ENCODE peak calls at places on chromosomes 1 and 21, in four cellular contexts. D is psoas muscle, H is thoracic aorta, G is heart left ventricle. L is an unnamed sample. For H3K4me1, the result is how much of the 10 kb centered on the place peaks cover.

GRCh38 chr1:245690946-245691456 is 536.2 kb downstream of the KIF26B start:
- DNase-seq in D (no peak), H (no peak), G (no peak), L (no peak)

GRCh38 chr1:234118911-234119310 is 214.4 kb downstream of the SLC35F3 start:
- DNase-seq in D (no peak), H (no peak), G (no peak), L (no peak)

GRCh38 chr1:63698001-63698838 is 75.6 kb upstream of the ROR1 start:
- DNase-seq in D (no peak), H (peak), G (peak), L (peak)

GRCh38 chr1:44862829-44863406 is 19.9 kb upstream of the PTCH2 start:
- DNase-seq in D (no peak), H (no peak), G (no peak), L (no peak)

GRCh38 chr1:220013497-220013896 is 32.8 kb downstream of the EPRS1 start:
- DNase-seq in D (no peak), H (no peak), G (no peak), L (no peak)

GRCh38 chr1:91916046-91916445 is 30.1 kb upstream of the TGFBR3 start:
- DNase-seq in D (no peak), H (no peak), G (no peak), L (no peak)

GRCh38 chr1:36628804-36629203 is 146.1 kb upstream of the CSF3R start:
- DNase-seq in D (no peak), H (no peak), G (no peak), L (no peak)

GRCh38 chr1:156121441-156121840 is 6.9 kb downstream of the LMNA start:
- DNase-seq in D (no peak), H (no peak), G (no peak), L (no peak)

GRCh38 chr1:17569200-17570139 is 30.0 kb downstream of the ARHGEF10L start:
- DNase-seq in D (peak), H (peak), G (peak), L (peak)

GRCh38 chr1:1424623-1425229 is 3.6 kb upstream of the ANKRD65 start:
- DNase-seq in D (no peak), H (no peak), G (peak), L (peak)

GRCh38 chr1:3684031-3684430 is 31.7 kb downstream of the TP73 start:
- DNase-seq in D (no peak), H (no peak), G (no peak), L (peak)

GRCh38 chr1:185869590-185869989 is 135.4 kb downstream of the HMCN1 start:
- DNase-seq in D (no peak), H (no peak), G (no peak), L (no peak)

GRCh38 chr1:221166559-221167318 is 287.5 kb downstream of the HLX start:
- DNase-seq in D (no peak), H (no peak), G (peak), L (no peak)

GRCh38 chr1:11731719-11732283 is 4.1 kb upstream of the AGTRAP start:
- DNase-seq in D (peak), H (no peak), G (peak), L (peak)

GRCh38 chr1:233113009-233113712 is 162.8 kb downstream of the NTPCR start:
- DNase-seq in D (peak), H (peak), G (peak), L (peak)

GRCh38 chr1:183019860-183020259 is 3.4 kb upstream of the LAMC1 start:
- DNase-seq in D (no peak), H (no peak), G (no peak), L (no peak)

GRCh38 chr1:160405331-160405877 is 5.0 kb downstream of the VANGL2 start:
- DNase-seq in D (no peak), H (no peak), G (no peak), L (no peak)

GRCh38 chr1:58881471-58881994 is 97.7 kb upstream of the JUN start:
- DNase-seq in D (peak), H (peak), G (no peak), L (peak)

GRCh38 chr1:155652951-155653350 is 35.6 kb downstream of the YY1AP1 start:
- DNase-seq in D (no peak), H (no peak), G (no peak), L (no peak)

GRCh38 chr1:67300561-67300960 is 7.1 kb upstream of the IL12RB2 start:
- DNase-seq in D (no peak), H (no peak), G (no peak), L (no peak)

GRCh38 chr1:65020774-65021173 is 54.4 kb upstream of the JAK1 start:
- DNase-seq in D (no peak), H (no peak), G (no peak), L (no peak)

GRCh38 chr1:1081311-1082238 is 7.5 kb upstream of the RNF223 start:
- DNase-seq in D (peak), H (no peak), G (peak), L (peak)

GRCh38 chr1:156676450-156676819 is 772 bp downstream of the NES start:
- DNase-seq in D (no peak), H (no peak), G (no peak), L (no peak)

GRCh38 chr1:39130297-39130696 is 74.2 kb upstream of the MACF1 start:
- DNase-seq in D (no peak), H (no peak), G (no peak), L (no peak)

GRCh38 chr21:29829514-29830255 is 110.1 kb downstream of the GRIK1 start:
- DNase-seq in D (no peak), H (no peak), G (no peak), L (no peak)

GRCh38 chr1:205630241-205630640 is 1.6 kb downstream of the ELK4 start:
- DNase-seq in D (no peak), H (no peak), G (no peak), L (no peak)

GRCh38 chr21:31729622-31730343 is 2.1 kb downstream of the SCAF4 start:
- DNase-seq in D (no peak), H (no peak), G (no peak), L (no peak)
- H3K4me1 ChIP-seq in D (under half), H (under half), G (under half), L (under half)

GRCh38 chr1:108661030-108661609 is at the start of gene HENMT1:
- DNase-seq in D (peak), H (no peak), G (peak), L (peak)
- H3K4me3 ChIP-seq in D (peak), H (peak), G (peak), L (peak)

GRCh38 chr1:51660570-51660969 is 43.7 kb downstream of the OSBPL9 start:
- DNase-seq in D (no peak), H (no peak), G (no peak), L (no peak)
- H3K4me1 ChIP-seq in D (half or more), H (half or more), G (half or more), L (under half)

GRCh38 chr21:26124896-26125295 is 45.7 kb downstream of the APP start:
- DNase-seq in D (no peak), H (no peak), G (no peak), L (no peak)

GRCh38 chr21:26126168-26126553 is 44.4 kb downstream of the APP start:
- DNase-seq in D (no peak), H (no peak), G (no peak), L (no peak)

GRCh38 chr21:26125433-26126167 is 45.0 kb downstream of the APP start:
- DNase-seq in D (no peak), H (no peak), G (no peak), L (no peak)

GRCh38 chr21:26123012-26123411 is 47.6 kb downstream of the APP start:
- DNase-seq in D (no peak), H (no peak), G (no peak), L (no peak)

GRCh38 chr21:26124421-26124833 is 46.1 kb downstream of the APP start:
- DNase-seq in D (no peak), H (no peak), G (no peak), L (no peak)
- H3K4me3 ChIP-seq in D (no peak), H (peak), G (peak), L (peak)

GRCh38 chr1:239943761-239944160 is 147.9 kb upstream of the FMN2 start:
- DNase-seq in D (no peak), H (no peak), G (no peak), L (no peak)
- H3K4me1 ChIP-seq in D (under half), H (under half), G (under half), L (under half)

GRCh38 chr21:16460936-16461335 is 731.2 kb downstream of the USP25 start:
- DNase-seq in D (no peak), H (no peak), G (no peak), L (no peak)

GRCh38 chr21:16454371-16454770 is 724.6 kb downstream of the USP25 start:
- DNase-seq in D (no peak), H (no peak), G (no peak), L (no peak)

GRCh38 chr21:16455978-16456377 is 726.2 kb downstream of the USP25 start:
- DNase-seq in D (no peak), H (no peak), G (no peak), L (peak)

GRCh38 chr21:16455526-16455925 is 725.7 kb downstream of the USP25 start:
- DNase-seq in D (no peak), H (no peak), G (no peak), L (no peak)

GRCh38 chr21:16457498-16457897 is 727.7 kb downstream of the USP25 start:
- DNase-seq in D (no peak), H (no peak), G (no peak), L (no peak)
- H3K4me3 ChIP-seq in D (peak), H (no peak), G (peak), L (peak)

DNA sequence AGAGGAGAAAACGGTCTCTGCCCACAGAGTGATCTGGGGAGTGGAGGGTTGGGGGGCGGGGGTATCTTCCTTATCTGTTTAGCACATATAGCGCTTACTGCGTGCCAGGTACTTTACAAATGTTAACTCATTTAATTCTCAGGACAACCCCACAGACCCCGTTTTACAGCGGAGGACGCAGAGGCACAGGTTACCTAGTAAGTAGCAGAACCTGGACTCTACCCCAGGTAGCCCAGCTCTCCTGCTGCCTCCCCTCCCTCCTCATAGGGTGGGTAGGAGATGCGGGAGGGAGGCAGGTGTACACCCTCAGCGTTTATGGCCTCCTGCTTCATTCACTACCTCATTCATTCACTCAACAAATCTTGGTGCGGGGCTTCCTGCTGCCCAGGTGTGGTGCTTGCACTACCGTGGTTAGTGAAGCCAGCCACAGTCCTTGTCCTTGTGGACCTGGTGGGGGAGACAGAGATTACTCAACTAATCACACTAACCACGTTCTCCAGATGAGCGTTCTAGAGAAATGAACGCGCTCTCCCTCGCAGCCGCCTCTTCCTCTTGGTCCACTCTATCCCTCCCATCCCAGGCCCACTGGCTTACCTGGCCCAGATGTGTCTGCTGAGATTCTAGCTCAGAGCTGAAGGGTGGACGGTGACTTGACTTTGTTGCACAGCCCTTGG is 102.0 kb downstream of the IER5 start:
- DNase-seq in D (no peak), H (no peak), G (no peak), L (no peak)
- H3K4me1 ChIP-seq in D (under half), H (under half), G (under half), L (under half)

L was measured in right cardiac atrium.